ENCODE peak calls at places on chromosome 14, in ten cellular contexts. One of them, this sample, is unnamed. For H3K4me1, the result is how much of the 10 kb centered on the place peaks cover.

GRCh38 chr14:23153891-23154796 is 29.3 kb downstream of the SLC7A8 start:
- DNase-seq in MM.1S: no peak
- DNase-seq in right atrium auricular region: peak
- DNase-seq in adipocyte: peak
- DNase-seq in cardiac muscle cell: peak
- DNase-seq in body of pancreas: peak
- DNase-seq in neural progenitor cell: peak
- DNase-seq in PC-9: peak
- DNase-seq in left ventricle myocardium inferior: peak
- DNase-seq in A549: no peak
- DNase-seq in this sample: no peak

GRCh38 chr14:99230271-99231141 is 41.5 kb downstream of the BCL11B start:
- DNase-seq in PC-9: no peak
- DNase-seq in left ventricle myocardium inferior: no peak
- DNase-seq in A549: no peak
- DNase-seq in neural progenitor cell: peak
- DNase-seq in adipocyte: no peak
- DNase-seq in MM.1S: peak
- DNase-seq in cardiac muscle cell: no peak
- DNase-seq in body of pancreas: no peak
- DNase-seq in right atrium auricular region: no peak
- DNase-seq in this sample: no peak

GRCh38 chr14:38004610-38004879 is 203.2 kb upstream of the SSTR1 start:
- DNase-seq in adipocyte: no peak
- DNase-seq in body of pancreas: no peak
- DNase-seq in left ventricle myocardium inferior: no peak
- DNase-seq in neural progenitor cell: peak
- DNase-seq in MM.1S: no peak
- DNase-seq in cardiac muscle cell: no peak
- DNase-seq in PC-9: no peak
- DNase-seq in right atrium auricular region: no peak
- DNase-seq in A549: no peak
- DNase-seq in this sample: no peak

GRCh38 chr14:61941421-61941805 is 179.2 kb downstream of the SNAPC1 start:
- DNase-seq in neural progenitor cell: no peak
- DNase-seq in body of pancreas: no peak
- DNase-seq in right atrium auricular region: no peak
- DNase-seq in left ventricle myocardium inferior: no peak
- DNase-seq in A549: no peak
- DNase-seq in adipocyte: no peak
- DNase-seq in MM.1S: no peak
- DNase-seq in PC-9: no peak
- DNase-seq in cardiac muscle cell: no peak
- DNase-seq in this sample: no peak

GRCh38 chr14:70027785-70028428 is 148.7 kb downstream of the SMOC1 start:
- DNase-seq in body of pancreas: peak
- DNase-seq in cardiac muscle cell: peak
- DNase-seq in right atrium auricular region: peak
- DNase-seq in A549: peak
- DNase-seq in neural progenitor cell: peak
- DNase-seq in PC-9: peak
- DNase-seq in adipocyte: peak
- DNase-seq in left ventricle myocardium inferior: peak
- DNase-seq in MM.1S: peak
- DNase-seq in this sample: peak

GRCh38 chr14:52023518-52023917 is 34.2 kb downstream of the RTRAF start:
- DNase-seq in left ventricle myocardium inferior: no peak
- DNase-seq in PC-9: no peak
- DNase-seq in A549: no peak
- DNase-seq in right atrium auricular region: no peak
- DNase-seq in adipocyte: peak
- DNase-seq in MM.1S: no peak
- DNase-seq in cardiac muscle cell: peak
- DNase-seq in body of pancreas: peak
- DNase-seq in neural progenitor cell: no peak
- DNase-seq in this sample: no peak

GRCh38 chr14:61570188-61570960 is 124.9 kb upstream of the HIF1A start:
- DNase-seq in left ventricle myocardium inferior: no peak
- DNase-seq in cardiac muscle cell: peak
- DNase-seq in A549: no peak
- DNase-seq in PC-9: peak
- DNase-seq in MM.1S: no peak
- DNase-seq in neural progenitor cell: no peak
- DNase-seq in adipocyte: no peak
- DNase-seq in right atrium auricular region: peak
- DNase-seq in body of pancreas: no peak
- DNase-seq in this sample: no peak

GRCh38 chr14:95515080-95515489 is 1.4 kb downstream of the SYNE3 start:
- DNase-seq in left ventricle myocardium inferior: peak
- DNase-seq in A549: no peak
- DNase-seq in body of pancreas: peak
- DNase-seq in cardiac muscle cell: peak
- DNase-seq in neural progenitor cell: peak
- DNase-seq in adipocyte: peak
- DNase-seq in MM.1S: peak
- DNase-seq in right atrium auricular region: no peak
- DNase-seq in PC-9: no peak
- DNase-seq in this sample: no peak

GRCh38 chr14:92103363-92103762 is 3.0 kb downstream of the ATXN3 start:
- DNase-seq in body of pancreas: no peak
- DNase-seq in A549: no peak
- DNase-seq in MM.1S: no peak
- DNase-seq in right atrium auricular region: no peak
- DNase-seq in PC-9: no peak
- DNase-seq in neural progenitor cell: no peak
- DNase-seq in cardiac muscle cell: no peak
- DNase-seq in left ventricle myocardium inferior: no peak
- DNase-seq in adipocyte: no peak
- DNase-seq in this sample: no peak

GRCh38 chr14:105494606-105494929 is 3.5 kb downstream of the TEDC1 start:
- DNase-seq in adipocyte: no peak
- DNase-seq in A549: no peak
- DNase-seq in body of pancreas: no peak
- DNase-seq in neural progenitor cell: no peak
- DNase-seq in MM.1S: no peak
- DNase-seq in right atrium auricular region: no peak
- DNase-seq in cardiac muscle cell: no peak
- DNase-seq in left ventricle myocardium inferior: no peak
- DNase-seq in PC-9: no peak
- DNase-seq in this sample: no peak

GRCh38 chr14:72621387-72622065 is 272.4 kb downstream of the DPF3 start:
- DNase-seq in A549: no peak
- DNase-seq in neural progenitor cell: no peak
- DNase-seq in adipocyte: no peak
- DNase-seq in PC-9: no peak
- DNase-seq in right atrium auricular region: peak
- DNase-seq in cardiac muscle cell: no peak
- DNase-seq in MM.1S: no peak
- DNase-seq in body of pancreas: no peak
- DNase-seq in left ventricle myocardium inferior: no peak
- DNase-seq in this sample: no peak

GRCh38 chr14:63730659-63731058 is 2.8 kb upstream of the SGPP1 start:
- DNase-seq in right atrium auricular region: no peak
- DNase-seq in MM.1S: no peak
- DNase-seq in left ventricle myocardium inferior: no peak
- DNase-seq in body of pancreas: no peak
- DNase-seq in adipocyte: no peak
- DNase-seq in A549: no peak
- DNase-seq in PC-9: no peak
- DNase-seq in neural progenitor cell: no peak
- DNase-seq in cardiac muscle cell: no peak
- DNase-seq in this sample: no peak

DNA sequence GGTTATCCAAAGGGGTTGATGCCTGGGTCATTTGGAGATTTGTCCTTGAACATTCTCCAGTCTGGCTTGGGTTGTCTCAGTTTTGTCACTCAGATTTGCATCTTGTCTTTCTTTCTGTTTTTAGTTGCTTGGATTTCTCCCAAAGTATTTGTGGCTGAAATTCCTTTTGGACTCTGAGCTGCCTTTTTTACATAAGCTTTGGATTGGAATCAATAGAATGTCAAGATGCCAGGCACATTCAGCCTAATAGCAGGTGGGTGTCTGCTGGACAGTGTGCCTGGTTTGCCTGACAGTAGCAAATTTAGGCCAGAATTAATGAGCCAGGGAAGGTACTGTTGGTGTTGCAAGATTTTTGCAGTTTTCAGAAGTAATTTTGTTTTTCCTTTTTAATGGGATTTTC is 50.0 kb downstream of the FLRT2 start:
- DNase-seq in cardiac muscle cell: no peak
- DNase-seq in adipocyte: peak
- DNase-seq in left ventricle myocardium inferior: no peak
- DNase-seq in PC-9: no peak
- DNase-seq in neural progenitor cell: peak
- DNase-seq in A549: no peak
- DNase-seq in right atrium auricular region: no peak
- DNase-seq in body of pancreas: no peak
- DNase-seq in MM.1S: no peak
- DNase-seq in this sample: no peak
- H3K4me1 ChIP-seq in cardiac muscle cell: under half
- H3K4me1 ChIP-seq in adipocyte: under half
- H3K4me1 ChIP-seq in left ventricle myocardium inferior: under half
- H3K4me1 ChIP-seq in PC-9: under half
- H3K4me1 ChIP-seq in neural progenitor cell: under half
- H3K4me1 ChIP-seq in A549: under half
- H3K4me1 ChIP-seq in right atrium auricular region: under half
- H3K4me1 ChIP-seq in body of pancreas: half or more
- H3K4me1 ChIP-seq in MM.1S: under half
- H3K4me1 ChIP-seq in this sample: under half

GRCh38 chr14:65849558-65849957 is 437.0 kb downstream of the FUT8 start:
- DNase-seq in adipocyte: no peak
- DNase-seq in MM.1S: no peak
- DNase-seq in cardiac muscle cell: no peak
- DNase-seq in right atrium auricular region: peak
- DNase-seq in left ventricle myocardium inferior: no peak
- DNase-seq in body of pancreas: no peak
- DNase-seq in neural progenitor cell: peak
- DNase-seq in PC-9: no peak
- DNase-seq in A549: no peak
- DNase-seq in this sample: no peak
- H3K4me1 ChIP-seq in adipocyte: under half
- H3K4me1 ChIP-seq in MM.1S: under half
- H3K4me1 ChIP-seq in cardiac muscle cell: under half
- H3K4me1 ChIP-seq in right atrium auricular region: under half
- H3K4me1 ChIP-seq in left ventricle myocardium inferior: under half
- H3K4me1 ChIP-seq in body of pancreas: under half
- H3K4me1 ChIP-seq in neural progenitor cell: under half
- H3K4me1 ChIP-seq in PC-9: under half
- H3K4me1 ChIP-seq in A549: under half
- H3K4me1 ChIP-seq in this sample: under half

DNA sequence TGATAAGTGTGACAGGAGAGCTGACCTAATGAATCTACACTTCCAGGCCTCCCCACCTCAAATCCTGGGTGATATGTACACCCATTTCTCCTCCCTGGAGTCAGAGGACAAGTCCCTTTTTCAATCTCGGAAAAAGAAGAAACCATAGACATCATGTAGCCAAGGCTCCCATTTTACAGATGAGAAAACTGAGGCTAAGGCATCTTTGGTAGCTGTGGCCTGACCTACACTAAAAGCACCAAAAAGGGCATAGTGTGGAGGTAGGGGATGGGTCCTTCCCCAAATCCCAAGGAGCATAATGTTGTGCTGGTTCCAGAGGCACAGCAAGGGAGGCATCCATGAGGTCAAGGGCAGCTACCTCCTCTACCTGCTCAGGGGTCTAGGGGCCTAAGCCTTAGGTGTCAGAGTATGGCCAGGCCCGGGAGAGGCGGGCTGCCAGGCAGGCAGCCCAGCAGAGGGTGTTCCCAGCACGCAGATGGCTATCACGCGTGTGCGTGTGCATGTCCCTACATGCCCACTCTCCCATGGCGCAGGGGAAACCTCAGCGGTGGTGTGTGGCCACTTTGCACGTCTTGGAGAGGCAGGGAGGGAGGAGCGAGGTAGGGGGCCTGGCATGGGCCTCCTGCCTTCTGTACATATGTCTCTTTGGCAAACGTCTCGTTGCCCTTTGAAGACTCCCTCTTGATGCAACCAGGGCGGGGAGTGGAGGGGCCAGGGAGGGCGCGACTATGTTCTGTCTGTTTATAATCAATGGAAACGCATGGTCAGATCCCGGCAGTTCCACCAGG is 2.5 kb downstream of the PGF start:
- DNase-seq in adipocyte: no peak
- DNase-seq in PC-9: no peak
- DNase-seq in left ventricle myocardium inferior: no peak
- DNase-seq in cardiac muscle cell: no peak
- DNase-seq in A549: no peak
- DNase-seq in neural progenitor cell: no peak
- DNase-seq in body of pancreas: no peak
- DNase-seq in MM.1S: no peak
- DNase-seq in right atrium auricular region: no peak
- DNase-seq in this sample: no peak
- H3K4me1 ChIP-seq in adipocyte: under half
- H3K4me1 ChIP-seq in PC-9: under half
- H3K4me1 ChIP-seq in left ventricle myocardium inferior: half or more
- H3K4me1 ChIP-seq in cardiac muscle cell: under half
- H3K4me1 ChIP-seq in A549: under half
- H3K4me1 ChIP-seq in neural progenitor cell: under half
- H3K4me1 ChIP-seq in body of pancreas: under half
- H3K4me1 ChIP-seq in MM.1S: under half
- H3K4me1 ChIP-seq in right atrium auricular region: under half
- H3K4me1 ChIP-seq in this sample: under half

GRCh38 chr14:93982684-93983007 is 6.3 kb upstream of the ASB2 start:
- DNase-seq in left ventricle myocardium inferior: no peak
- DNase-seq in MM.1S: no peak
- DNase-seq in cardiac muscle cell: no peak
- DNase-seq in body of pancreas: no peak
- DNase-seq in A549: no peak
- DNase-seq in PC-9: no peak
- DNase-seq in adipocyte: no peak
- DNase-seq in right atrium auricular region: no peak
- DNase-seq in neural progenitor cell: no peak
- DNase-seq in this sample: no peak
- H3K4me1 ChIP-seq in left ventricle myocardium inferior: half or more
- H3K4me1 ChIP-seq in MM.1S: under half
- H3K4me1 ChIP-seq in cardiac muscle cell: under half
- H3K4me1 ChIP-seq in body of pancreas: under half
- H3K4me1 ChIP-seq in A549: under half
- H3K4me1 ChIP-seq in PC-9: under half
- H3K4me1 ChIP-seq in adipocyte: under half
- H3K4me1 ChIP-seq in right atrium auricular region: under half
- H3K4me1 ChIP-seq in neural progenitor cell: under half
- H3K4me1 ChIP-seq in this sample: under half

DNA sequence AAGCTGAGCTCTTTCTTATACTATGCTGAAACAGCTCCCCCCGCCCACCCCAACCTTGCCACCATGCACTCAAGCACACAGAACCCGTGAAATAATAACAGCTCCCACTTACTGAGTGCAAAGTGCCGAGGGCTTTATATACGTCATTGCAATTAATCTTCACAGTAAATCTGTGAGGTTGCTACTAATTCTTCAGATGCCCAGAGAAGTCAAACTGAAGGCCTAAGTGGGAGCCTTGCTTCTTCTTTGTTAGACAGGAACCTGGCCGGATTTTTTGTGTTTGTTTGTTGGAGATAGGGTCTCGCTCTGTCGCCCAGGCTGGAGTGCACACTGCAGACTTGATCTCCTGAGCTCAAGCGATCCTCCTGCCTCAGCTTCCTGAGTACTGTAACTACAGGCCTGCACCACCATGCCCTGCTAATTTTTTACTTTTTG is 34.0 kb downstream of the VCPKMT start:
- DNase-seq in MM.1S: no peak
- DNase-seq in cardiac muscle cell: no peak
- DNase-seq in A549: no peak
- DNase-seq in body of pancreas: no peak
- DNase-seq in right atrium auricular region: no peak
- DNase-seq in neural progenitor cell: no peak
- DNase-seq in PC-9: no peak
- DNase-seq in left ventricle myocardium inferior: no peak
- DNase-seq in adipocyte: no peak
- DNase-seq in this sample: no peak
- H3K4me1 ChIP-seq in MM.1S: under half
- H3K4me1 ChIP-seq in cardiac muscle cell: under half
- H3K4me1 ChIP-seq in A549: under half
- H3K4me1 ChIP-seq in body of pancreas: under half
- H3K4me1 ChIP-seq in right atrium auricular region: under half
- H3K4me1 ChIP-seq in neural progenitor cell: under half
- H3K4me1 ChIP-seq in PC-9: under half
- H3K4me1 ChIP-seq in left ventricle myocardium inferior: under half
- H3K4me1 ChIP-seq in adipocyte: under half
- H3K4me1 ChIP-seq in this sample: under half

This sample was measured in iPS DF 6.9.